ENCODE peak calls at places on chromosome 12, in seven cellular contexts. A is CD4-positive, alpha-beta memory T cell; H is T follicular helper cell; P is GM19239; T is left cardiac atrium; V is stimulated activated CD8-positive, alpha-beta memory T cell treated with anti-CD3 and anti-CD28 coated beads, Interleukin-4, amount 100 ng/mL, for 24 hours; O is activated CD8-positive, alpha-beta T cell treated with anti-CD3 and anti-CD28 coated beads, Interleukin-2, amount 10 ng/mL, durations not matched to agents 7 days and 5 days. X is an unnamed sample.

GRCh38 chr12:66647034-66647691 is 31.7 kb downstream of the GRIP1 start:
- DNase-seq in A (no peak), H (no peak), P (no peak), T (no peak), V (no peak), O (no peak), X (no peak)

GRCh38 chr12:126353604-126354003 is 1288.4 kb downstream of the AACS start:
- DNase-seq in A (no peak), H (no peak), P (no peak), T (no peak), V (no peak), O (no peak), X (no peak)

GRCh38 chr12:42458575-42458974 is 131.0 kb downstream of the PRICKLE1 start:
- DNase-seq in A (no peak), H (no peak), P (no peak), T (no peak), V (no peak), O (no peak), X (no peak)

GRCh38 chr12:92485356-92486348 is 217.1 kb upstream of the PLEKHG7 start:
- DNase-seq in A (no peak), H (no peak), P (no peak), T (no peak), V (no peak), O (no peak), X (no peak)

GRCh38 chr12:65907465-65907864 is 83.2 kb downstream of the HMGA2 start:
- DNase-seq in A (no peak), H (no peak), P (no peak), T (no peak), V (no peak), O (no peak), X (no peak)

GRCh38 chr12:87121908-87122307 is 865.7 kb upstream of the MGAT4C start:
- DNase-seq in A (no peak), H (no peak), P (no peak), T (no peak), V (no peak), O (no peak), X (no peak)

GRCh38 chr12:124595444-124595843 is 28.0 kb upstream of the NCOR2 start:
- DNase-seq in A (no peak), H (no peak), P (no peak), T (no peak), V (no peak), O (no peak), X (no peak)

GRCh38 chr12:74051848-74052247 is 485.8 kb upstream of the ATXN7L3B start:
- DNase-seq in A (no peak), H (no peak), P (no peak), T (no peak), V (no peak), O (no peak), X (no peak)

GRCh38 chr12:88624911-88625310 is 44.6 kb upstream of the KITLG start:
- DNase-seq in A (no peak), H (no peak), P (no peak), T (no peak), V (no peak), O (no peak), X (no peak)

GRCh38 chr12:79407671-79408622 is 282.8 kb downstream of the PAWR start:
- DNase-seq in A (no peak), H (no peak), P (no peak), T (peak; percentile 49), V (no peak), O (no peak), X (no peak)

GRCh38 chr12:20212658-20213387 is 155.5 kb upstream of the PDE3A start:
- DNase-seq in A (no peak), H (no peak), P (no peak), T (peak; percentile 89), V (no peak), O (no peak), X (no peak)

GRCh38 chr12:113051759-113052158 is 4.8 kb upstream of the DTX1 start:
- DNase-seq in A (no peak), H (no peak), P (no peak), T (no peak), V (no peak), O (no peak), X (no peak)

GRCh38 chr12:11553871-11554533 is 95.5 kb upstream of the ETV6 start:
- DNase-seq in A (peak; percentile 68), H (peak; percentile 27), P (peak; percentile 59), T (peak; percentile 37), V (no peak), O (peak; percentile 80), X (peak; percentile 38)

GRCh38 chr12:54029529-54030441 is 1.5 kb downstream of the HOXC6 start:
- DNase-seq in A (no peak), H (no peak), P (no peak), T (no peak), V (no peak), O (no peak), X (no peak)

GRCh38 chr12:111904438-111904837 is 62.4 kb downstream of the MAPKAPK5 start:
- DNase-seq in A (no peak), H (no peak), P (no peak), T (no peak), V (no peak), O (no peak), X (no peak)

GRCh38 chr12:131104464-131105350 is 151.0 kb downstream of the ADGRD1 start:
- DNase-seq in A (peak; percentile 60), H (peak; percentile 65), P (peak; percentile 71), T (peak; percentile 86), V (peak; percentile 76), O (peak; percentile 86), X (peak; percentile 73)

GRCh38 chr12:130186631-130187269 is 24.5 kb downstream of the FZD10 start:
- DNase-seq in A (no peak), H (no peak), P (no peak), T (no peak), V (no peak), O (no peak), X (no peak)

GRCh38 chr12:62632521-62632920 is 165.9 kb downstream of the MON2 start:
- DNase-seq in A (no peak), H (no peak), P (peak; percentile 22), T (peak; percentile 64), V (peak; percentile 7), O (peak; percentile 22), X (peak; percentile 41)

GRCh38 chr12:3107954-3108353 is 30.8 kb downstream of the TSPAN9 start:
- DNase-seq in A (no peak), H (no peak), P (no peak), T (peak; percentile 6), V (no peak), O (no peak), X (no peak)

GRCh38 chr12:67881565-67881964 is 107.7 kb upstream of the IFNG-AS1 start:
- DNase-seq in A (no peak), H (no peak), P (no peak), T (no peak), V (no peak), O (no peak), X (no peak)

GRCh38 chr12:130830246-130830551 is 8.9 kb downstream of the STX2 start:
- DNase-seq in A (no peak), H (no peak), P (no peak), T (no peak), V (no peak), O (no peak), X (no peak)

GRCh38 chr12:124664395-124665111 is 97.1 kb upstream of the NCOR2 start:
- DNase-seq in A (no peak), H (no peak), P (no peak), T (peak; percentile 48), V (no peak), O (no peak), X (no peak)

GRCh38 chr12:6038160-6038559 is 86.3 kb downstream of the VWF start:
- DNase-seq in A (no peak), H (no peak), P (peak; percentile 34), T (no peak), V (no peak), O (peak; percentile 59), X (no peak)

GRCh38 chr12:52362118-52362726 is 5.1 kb downstream of the KRT85 start:
- DNase-seq in A (no peak), H (no peak), P (no peak), T (no peak), V (no peak), O (peak; percentile 31), X (no peak)

GRCh38 chr12:57852620-57853509 is 6.3 kb upstream of the CTDSP2 start:
- DNase-seq in A (no peak), H (no peak), P (no peak), T (peak; percentile 58), V (no peak), O (no peak), X (no peak)

GRCh38 chr12:56600753-56601152 is 29.4 kb downstream of the BAZ2A start:
- DNase-seq in A (no peak), H (no peak), P (no peak), T (no peak), V (no peak), O (no peak), X (no peak)

X was measured in GM12892.